ENCODE peak calls at places on chromosome 5, in seven cellular contexts. Q is pancreas, V is transverse colon, Z is psoas muscle, G is left ventricle myocardium inferior, X is cardiac muscle cell, F is K562. I is an unnamed sample.

GRCh38 chr5:16550316-16550952 is 66.4 kb downstream of the RETREG1 start:
- DNase-seq in Q (no peak), V (peak; percentile 47), Z (no peak), G (no peak), X (peak; percentile 52), F (peak; percentile 81), I (no peak)

GRCh38 chr5:170184007-170184687 is 48.6 kb upstream of the C5orf58 start:
- DNase-seq in Q (peak; percentile 74), V (peak; percentile 44), Z (peak; percentile 19), G (peak; percentile 51), X (peak; percentile 83), F (peak; percentile 74), I (peak; percentile 64)

GRCh38 chr5:51383494-51384081 is 340 bp downstream of the ISL1 start:
- DNase-seq in Q (no peak), V (no peak), Z (no peak), G (no peak), X (peak; percentile 42), F (no peak), I (no peak)

GRCh38 chr5:120955795-120956194 is 491.7 kb downstream of the PRR16 start:
- DNase-seq in Q (no peak), V (no peak), Z (no peak), G (no peak), X (no peak), F (no peak), I (no peak)

GRCh38 chr5:53820119-53820801 is 259.8 kb downstream of the NDUFS4 start:
- DNase-seq in Q (no peak), V (no peak), Z (no peak), G (no peak), X (no peak), F (no peak), I (no peak)

GRCh38 chr5:154849791-154850201 is 607 bp downstream of the FAXDC2 start:
- DNase-seq in Q (no peak), V (no peak), Z (no peak), G (no peak), X (no peak), F (no peak), I (no peak)

GRCh38 chr5:38921174-38921573 is 75.4 kb downstream of the OSMR start:
- DNase-seq in Q (no peak), V (no peak), Z (no peak), G (no peak), X (peak; percentile 70), F (peak; percentile 16), I (no peak)

GRCh38 chr5:156475182-156475830 is 148.3 kb downstream of the SGCD start:
- DNase-seq in Q (no peak), V (no peak), Z (no peak), G (no peak), X (no peak), F (no peak), I (no peak)

GRCh38 chr5:31890025-31890424 is 251.1 kb downstream of the PDZD2 start:
- DNase-seq in Q (no peak), V (no peak), Z (no peak), G (no peak), X (no peak), F (no peak), I (no peak)

GRCh38 chr5:143155445-143155844 is 248.0 kb downstream of the NR3C1 start:
- DNase-seq in Q (no peak), V (no peak), Z (no peak), G (no peak), X (no peak), F (no peak), I (no peak)

GRCh38 chr5:143151056-143151455 is 252.4 kb downstream of the NR3C1 start:
- DNase-seq in Q (no peak), V (no peak), Z (no peak), G (no peak), X (no peak), F (no peak), I (no peak)

GRCh38 chr5:143154495-143155375 is 248.8 kb downstream of the NR3C1 start:
- DNase-seq in Q (no peak), V (no peak), Z (no peak), G (no peak), X (no peak), F (no peak), I (no peak)

GRCh38 chr5:143152445-143152844 is 251.0 kb downstream of the NR3C1 start:
- DNase-seq in Q (no peak), V (no peak), Z (no peak), G (no peak), X (no peak), F (no peak), I (no peak)

GRCh38 chr5:143153332-143154119 is 250.0 kb downstream of the NR3C1 start:
- DNase-seq in Q (no peak), V (peak; percentile 57), Z (peak; percentile 74), G (peak; percentile 74), X (no peak), F (no peak), I (no peak)
- H3K27ac ChIP-seq in Q (no peak overlapping the region), V (peak overlapping the region; percentile 43), Z (peak overlapping the region; percentile 56), G (peak overlapping the region; percentile 73), X (no peak overlapping the region), F (no peak overlapping the region), I (no peak overlapping the region)

GRCh38 chr5:52580921-52581320 is 206.8 kb upstream of the ITGA1 start:
- DNase-seq in Q (no peak), V (no peak), Z (no peak), G (no peak), X (no peak), F (no peak), I (no peak)

GRCh38 chr5:52577546-52577945 is 210.2 kb upstream of the ITGA1 start:
- DNase-seq in Q (no peak), V (no peak), Z (no peak), G (no peak), X (no peak), F (no peak), I (no peak)

GRCh38 chr5:52579391-52579790 is 208.3 kb upstream of the ITGA1 start:
- DNase-seq in Q (no peak), V (no peak), Z (no peak), G (no peak), X (no peak), F (no peak), I (no peak)

GRCh38 chr5:52587131-52587530 is 200.6 kb upstream of the ITGA1 start:
- DNase-seq in Q (no peak), V (no peak), Z (no peak), G (no peak), X (no peak), F (no peak), I (no peak)

DNA sequence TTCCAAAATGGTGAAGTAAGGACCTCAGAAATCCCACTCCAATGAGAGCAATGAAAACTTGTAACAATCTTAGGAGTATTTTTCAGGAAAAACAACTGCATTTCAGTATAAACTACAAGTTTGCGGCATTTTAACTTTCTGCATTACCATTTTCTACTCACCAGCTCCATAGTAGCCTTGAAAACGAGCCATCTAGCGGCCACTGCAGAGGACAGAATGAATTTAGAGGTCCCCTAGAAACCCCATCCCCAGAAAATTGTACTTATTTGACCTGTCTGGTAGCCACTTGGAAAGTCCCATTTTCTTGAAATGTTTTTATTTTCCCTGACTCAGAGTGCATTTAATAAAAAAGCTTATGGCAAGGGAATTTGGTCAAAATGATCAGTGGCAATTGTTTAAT is 205.4 kb upstream of the ITGA1 start:
- DNase-seq in Q (no peak), V (no peak), Z (no peak), G (no peak), X (peak; percentile 10), F (no peak), I (no peak)
- TF ChIP-seq CTCF in Q (no peak), V (no peak), Z (no peak), G (no peak), X (no peak), F (no peak), I (no peak)

GRCh38 chr5:159917919-159918487 is 1.7 kb downstream of the ADRA1B start:
- DNase-seq in Q (no peak), V (no peak), Z (no peak), G (no peak), X (no peak), F (no peak), I (no peak)

GRCh38 chr5:159913048-159913447 is 3.2 kb upstream of the ADRA1B start:
- DNase-seq in Q (no peak), V (no peak), Z (no peak), G (no peak), X (no peak), F (no peak), I (no peak)

GRCh38 chr5:159916841-159917761 is 819 bp downstream of the ADRA1B start:
- DNase-seq in Q (no peak), V (no peak), Z (no peak), G (no peak), X (no peak), F (no peak), I (no peak)

GRCh38 chr5:159913481-159913880 is 2.8 kb upstream of the ADRA1B start:
- DNase-seq in Q (no peak), V (no peak), Z (no peak), G (no peak), X (no peak), F (no peak), I (no peak)

DNA sequence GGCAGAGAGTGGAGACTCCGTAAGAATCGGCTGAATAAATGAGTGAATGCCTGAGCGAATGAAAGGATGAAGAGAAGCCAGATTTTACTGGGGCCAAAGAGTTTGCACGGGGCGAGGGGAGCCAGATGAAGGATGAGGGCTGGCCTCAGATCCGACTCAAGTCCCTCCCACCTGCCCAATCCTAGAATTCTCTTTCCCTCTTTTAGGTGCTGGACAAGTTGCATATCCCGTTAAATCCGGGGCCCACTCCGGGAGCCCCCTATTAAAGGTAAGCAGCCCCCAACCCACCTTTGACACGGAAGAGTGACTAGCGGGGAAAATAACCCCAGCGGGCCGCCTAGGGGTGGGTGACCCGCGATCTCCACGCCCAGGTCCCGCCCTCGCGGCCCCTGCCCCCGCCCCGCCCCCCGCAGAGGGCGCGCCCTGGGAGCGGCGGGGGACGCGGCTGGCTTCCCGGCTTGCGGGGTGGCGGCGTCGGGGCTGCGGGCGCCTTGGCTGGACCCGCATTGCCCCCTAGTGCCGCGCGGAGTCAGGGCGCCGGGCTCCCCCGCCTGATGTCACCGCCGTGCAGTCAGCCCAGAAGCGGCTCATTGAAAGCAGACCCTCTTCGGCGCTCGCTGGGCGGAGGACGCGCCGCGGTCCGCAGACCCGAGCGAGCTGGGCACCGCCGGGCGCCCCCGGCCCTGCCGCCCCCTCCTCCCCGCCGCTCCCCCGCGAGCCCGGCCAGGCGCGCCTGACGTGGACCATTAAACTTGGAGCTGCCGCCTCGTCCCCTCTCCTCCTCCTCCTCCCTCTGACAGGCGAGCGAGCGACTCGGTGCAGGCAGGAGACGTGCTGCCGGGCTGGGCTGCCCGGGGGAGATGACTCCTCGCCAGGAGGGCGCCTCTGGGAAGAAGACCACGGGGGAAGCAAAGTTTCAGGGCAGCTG is at the start of gene ADRA1B:
- DNase-seq in Q (peak; percentile 83), V (peak; percentile 76), Z (peak; percentile 77), G (peak; percentile 79), X (peak; percentile 91), F (peak; percentile 21), I (peak; percentile 44)
- H3K4me3 ChIP-seq in Q (peak within 1 kb of the TSS; percentile 43), V (no peak within 1 kb of the TSS), Z (peak within 1 kb of the TSS; percentile 57), G (peak within 1 kb of the TSS; percentile 70), X (peak within 1 kb of the TSS; percentile 39), F (no peak within 1 kb of the TSS), I (peak within 1 kb of the TSS; percentile 60)

DNA sequence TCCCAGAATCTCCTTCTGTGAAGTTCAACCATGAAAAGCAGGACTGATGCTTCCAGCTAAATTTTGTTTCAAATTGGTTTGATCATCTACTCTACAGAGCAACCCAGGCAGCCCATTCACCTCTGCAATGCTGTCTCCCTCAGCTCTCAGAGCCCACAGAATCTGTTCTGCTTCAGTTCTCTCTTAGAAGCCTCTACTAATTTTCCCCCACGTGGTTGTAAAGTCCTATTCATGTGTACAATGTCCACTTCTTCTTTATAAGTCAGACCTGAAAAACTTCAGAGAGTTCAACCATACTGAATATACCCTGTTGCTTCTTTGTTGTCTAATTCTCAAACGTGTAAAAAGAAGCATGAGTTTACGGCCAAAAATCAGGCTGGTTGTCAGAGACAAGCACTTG is 21.3 kb upstream of the FAM13B start:
- DNase-seq in Q (no peak), V (no peak), Z (no peak), G (no peak), X (no peak), F (no peak), I (no peak)
- H3K27ac ChIP-seq in Q (no peak overlapping the region), V (no peak overlapping the region), Z (no peak overlapping the region), G (no peak overlapping the region), X (no peak overlapping the region), F (no peak overlapping the region), I (peak overlapping the region; percentile 91)

I was measured in dorsolateral prefrontal cortex.